ENCODE peak calls at places on chromosomes 7 and 10, in seven cellular contexts. One of them, this sample, is unnamed.
A peak's percentile ranks its signal among the peaks of the same experiment; 100 is the strongest.

GRCh38 chr7:134729895-134730294 is 49.5 kb upstream of the CALD1 start:
- DNase-seq in mesendoderm: no peak
- DNase-seq in H9: no peak
- DNase-seq in neuronal stem cell: no peak
- DNase-seq in mesenchymal stem cell: peak; percentile 66
- DNase-seq in trophoblast cell: no peak
- DNase-seq in H1: no peak
- DNase-seq in this sample: peak; percentile 29

GRCh38 chr7:128697301-128697905 is 25.3 kb downstream of the GARIN1A start:
- DNase-seq in mesendoderm: peak; percentile 83
- DNase-seq in H9: peak; percentile 91
- DNase-seq in neuronal stem cell: peak; percentile 62
- DNase-seq in mesenchymal stem cell: peak; percentile 73
- DNase-seq in trophoblast cell: peak; percentile 38
- DNase-seq in H1: no peak
- DNase-seq in this sample: peak; percentile 44

GRCh38 chr10:248307-248706 is 113.1 kb downstream of the ZMYND11 start:
- DNase-seq in mesendoderm: no peak
- DNase-seq in H9: no peak
- DNase-seq in neuronal stem cell: no peak
- DNase-seq in mesenchymal stem cell: peak; percentile 64
- DNase-seq in trophoblast cell: no peak
- DNase-seq in H1: no peak
- DNase-seq in this sample: no peak

GRCh38 chr10:33803248-33803647 is 468.8 kb upstream of the NRP1 start:
- DNase-seq in mesendoderm: peak; percentile 58
- DNase-seq in H9: no peak
- DNase-seq in neuronal stem cell: no peak
- DNase-seq in mesenchymal stem cell: no peak
- DNase-seq in trophoblast cell: peak; percentile 11
- DNase-seq in H1: no peak
- DNase-seq in this sample: peak; percentile 64

GRCh38 chr7:117781707-117782106 is 91.5 kb downstream of the CTTNBP2 start:
- DNase-seq in mesendoderm: peak; percentile 75
- DNase-seq in H9: no peak
- DNase-seq in neuronal stem cell: no peak
- DNase-seq in mesenchymal stem cell: no peak
- DNase-seq in trophoblast cell: peak; percentile 5
- DNase-seq in H1: no peak
- DNase-seq in this sample: peak; percentile 62

GRCh38 chr10:111410740-111411139 is 333.9 kb downstream of the ADRA2A start:
- DNase-seq in mesendoderm: no peak
- DNase-seq in H9: no peak
- DNase-seq in neuronal stem cell: no peak
- DNase-seq in mesenchymal stem cell: peak; percentile 4
- DNase-seq in trophoblast cell: peak; percentile 6
- DNase-seq in H1: no peak
- DNase-seq in this sample: no peak

GRCh38 chr7:154505362-154505761 is 453.2 kb downstream of the DPP6 start:
- DNase-seq in mesendoderm: no peak
- DNase-seq in H9: no peak
- DNase-seq in neuronal stem cell: no peak
- DNase-seq in mesenchymal stem cell: no peak
- DNase-seq in trophoblast cell: no peak
- DNase-seq in H1: no peak
- DNase-seq in this sample: no peak

GRCh38 chr7:44117801-44118429 is 5.4 kb downstream of the POLD2 start:
- DNase-seq in mesendoderm: no peak
- DNase-seq in H9: no peak
- DNase-seq in neuronal stem cell: no peak
- DNase-seq in mesenchymal stem cell: no peak
- DNase-seq in trophoblast cell: no peak
- DNase-seq in H1: no peak
- DNase-seq in this sample: no peak

GRCh38 chr10:63539377-63539776 is 18.2 kb downstream of the REEP3 start:
- DNase-seq in mesendoderm: no peak
- DNase-seq in H9: no peak
- DNase-seq in neuronal stem cell: no peak
- DNase-seq in mesenchymal stem cell: no peak
- DNase-seq in trophoblast cell: no peak
- DNase-seq in H1: no peak
- DNase-seq in this sample: no peak

GRCh38 chr10:22588462-22588861 is 125.9 kb downstream of the PIP4K2A start:
- DNase-seq in mesendoderm: no peak
- DNase-seq in H9: no peak
- DNase-seq in neuronal stem cell: no peak
- DNase-seq in mesenchymal stem cell: no peak
- DNase-seq in trophoblast cell: no peak
- DNase-seq in H1: no peak
- DNase-seq in this sample: no peak

GRCh38 chr10:29163746-29164145 is 125.1 kb upstream of the LYZL1 start:
- DNase-seq in mesendoderm: no peak
- DNase-seq in H9: no peak
- DNase-seq in neuronal stem cell: no peak
- DNase-seq in mesenchymal stem cell: peak; percentile 79
- DNase-seq in trophoblast cell: peak; percentile 61
- DNase-seq in H1: no peak
- DNase-seq in this sample: peak; percentile 78

GRCh38 chr10:31036209-31036608 is 4.5 kb upstream of the ZNF438 start:
- DNase-seq in mesendoderm: peak; percentile 97
- DNase-seq in H9: peak; percentile 88
- DNase-seq in neuronal stem cell: no peak
- DNase-seq in mesenchymal stem cell: peak; percentile 31
- DNase-seq in trophoblast cell: peak; percentile 16
- DNase-seq in H1: peak; percentile 38
- DNase-seq in this sample: peak; percentile 55

GRCh38 chr7:87920578-87920977 is 13.5 kb upstream of the ADAM22 start:
- DNase-seq in mesendoderm: peak; percentile 55
- DNase-seq in H9: no peak
- DNase-seq in neuronal stem cell: no peak
- DNase-seq in mesenchymal stem cell: no peak
- DNase-seq in trophoblast cell: no peak
- DNase-seq in H1: no peak
- DNase-seq in this sample: no peak

GRCh38 chr7:40717242-40717641 is 582.4 kb downstream of the SUGCT start:
- DNase-seq in mesendoderm: peak; percentile 93
- DNase-seq in H9: peak; percentile 96
- DNase-seq in neuronal stem cell: peak; percentile 36
- DNase-seq in mesenchymal stem cell: peak; percentile 85
- DNase-seq in trophoblast cell: peak; percentile 77
- DNase-seq in H1: peak; percentile 62
- DNase-seq in this sample: peak; percentile 81

GRCh38 chr7:100719523-100720319 is 547 bp upstream of the EPO start:
- DNase-seq in mesendoderm: no peak
- DNase-seq in H9: no peak
- DNase-seq in neuronal stem cell: no peak
- DNase-seq in mesenchymal stem cell: peak; percentile 32
- DNase-seq in trophoblast cell: no peak
- DNase-seq in H1: no peak
- DNase-seq in this sample: peak; percentile 51

GRCh38 chr7:148286150-148286549 is 304.4 kb upstream of the C7orf33 start:
- DNase-seq in mesendoderm: peak; percentile 73
- DNase-seq in H9: no peak
- DNase-seq in neuronal stem cell: no peak
- DNase-seq in mesenchymal stem cell: peak; percentile 13
- DNase-seq in trophoblast cell: no peak
- DNase-seq in H1: no peak
- DNase-seq in this sample: no peak

GRCh38 chr10:31031205-31031665 is 430 bp downstream of the ZNF438 start:
- DNase-seq in mesendoderm: no peak
- DNase-seq in H9: no peak
- DNase-seq in neuronal stem cell: no peak
- DNase-seq in mesenchymal stem cell: peak; percentile 90
- DNase-seq in trophoblast cell: no peak
- DNase-seq in H1: no peak
- DNase-seq in this sample: no peak

GRCh38 chr10:42940487-42941157 is 136.2 kb upstream of the RET start:
- DNase-seq in mesendoderm: no peak
- DNase-seq in H9: peak; percentile 24
- DNase-seq in neuronal stem cell: no peak
- DNase-seq in mesenchymal stem cell: no peak
- DNase-seq in trophoblast cell: no peak
- DNase-seq in H1: no peak
- DNase-seq in this sample: no peak

GRCh38 chr10:88952647-88953111 is at the start of gene ACTA2:
- DNase-seq in mesendoderm: no peak
- DNase-seq in H9: no peak
- DNase-seq in neuronal stem cell: no peak
- DNase-seq in mesenchymal stem cell: peak; percentile 64
- DNase-seq in trophoblast cell: no peak
- DNase-seq in H1: no peak
- DNase-seq in this sample: peak; percentile 84

GRCh38 chr10:44668336-44668735 is 242.8 kb upstream of the TMEM72 start:
- DNase-seq in mesendoderm: no peak
- DNase-seq in H9: no peak
- DNase-seq in neuronal stem cell: no peak
- DNase-seq in mesenchymal stem cell: peak; percentile 12
- DNase-seq in trophoblast cell: no peak
- DNase-seq in H1: no peak
- DNase-seq in this sample: no peak

GRCh38 chr7:144531181-144531580 is 127.7 kb upstream of the NOBOX start:
- DNase-seq in mesendoderm: no peak
- DNase-seq in H9: no peak
- DNase-seq in neuronal stem cell: no peak
- DNase-seq in mesenchymal stem cell: no peak
- DNase-seq in trophoblast cell: no peak
- DNase-seq in H1: no peak
- DNase-seq in this sample: no peak

DNA sequence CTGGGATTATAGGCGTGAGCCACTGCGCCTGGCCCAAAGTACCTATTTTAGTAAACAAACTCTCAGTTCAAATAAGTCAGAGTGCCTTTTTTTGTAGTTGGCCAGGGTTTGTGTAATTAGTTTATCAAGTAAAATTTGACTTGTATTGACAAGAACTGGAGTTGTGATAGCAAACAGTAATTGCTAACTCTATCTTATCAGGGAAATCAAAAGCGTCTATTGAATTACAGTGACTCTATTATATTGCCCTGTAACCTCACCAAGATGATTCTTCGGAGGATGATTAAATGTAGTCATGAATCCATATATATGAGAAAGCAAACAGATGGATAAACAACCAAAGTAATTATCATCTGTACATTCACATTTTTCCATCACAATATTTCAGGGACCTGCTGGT is 35.4 kb downstream of the DOCK1 start:
- DNase-seq in mesendoderm: no peak
- DNase-seq in H9: no peak
- DNase-seq in neuronal stem cell: no peak
- DNase-seq in mesenchymal stem cell: no peak
- DNase-seq in trophoblast cell: no peak
- DNase-seq in H1: no peak
- DNase-seq in this sample: no peak
- H2BK5ac ChIP-seq in mesendoderm: no peak overlapping the region
- H2BK5ac ChIP-seq in H9: no peak overlapping the region
- H2BK5ac ChIP-seq in neuronal stem cell: no peak overlapping the region
- H2BK5ac ChIP-seq in mesenchymal stem cell: no peak overlapping the region
- H2BK5ac ChIP-seq in trophoblast cell: no peak overlapping the region
- H2BK5ac ChIP-seq in H1: no peak overlapping the region
- H2BK5ac ChIP-seq in this sample: no peak overlapping the region

DNA sequence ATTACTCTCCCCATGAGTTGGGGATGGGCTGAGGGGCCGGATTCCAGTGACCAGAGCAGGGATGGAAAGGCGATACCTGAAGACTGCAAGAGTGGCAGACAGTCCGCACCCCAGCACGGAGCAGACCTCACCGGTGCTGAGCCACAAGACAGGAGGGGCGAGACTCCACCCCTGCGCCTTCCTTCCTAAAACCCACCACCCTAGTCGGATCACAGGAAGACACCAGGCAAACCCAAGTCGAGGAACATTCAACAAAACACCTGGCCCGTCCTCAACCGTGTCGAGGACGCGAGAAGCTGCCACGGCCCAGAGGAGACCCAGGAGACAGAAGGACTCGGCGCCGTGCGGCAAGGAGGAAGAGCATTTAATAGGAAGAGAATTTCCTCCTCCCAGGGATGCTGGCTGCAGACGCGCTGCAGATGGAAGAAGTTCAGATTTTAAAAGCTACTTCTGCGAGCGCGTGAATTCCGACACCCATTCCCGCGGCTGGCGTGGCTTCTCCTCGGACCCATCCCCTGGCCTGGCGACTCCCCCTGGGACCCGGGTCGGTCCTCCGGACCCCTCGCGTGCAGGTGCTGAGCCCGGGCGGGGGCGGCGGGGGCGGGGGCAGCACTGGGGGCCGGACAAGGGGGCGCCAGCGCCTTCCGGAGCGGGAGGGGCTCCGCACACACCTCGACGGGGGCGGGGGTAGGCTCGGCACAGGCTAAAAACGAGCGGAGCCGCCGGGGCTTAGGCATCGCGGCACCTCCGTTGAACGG is 573 bp upstream of the UTF1 start:
- DNase-seq in mesendoderm: no peak
- DNase-seq in H9: peak; percentile 71
- DNase-seq in neuronal stem cell: no peak
- DNase-seq in mesenchymal stem cell: no peak
- DNase-seq in trophoblast cell: no peak
- DNase-seq in H1: no peak
- DNase-seq in this sample: no peak
- H2BK5ac ChIP-seq in mesendoderm: no peak overlapping the region
- H2BK5ac ChIP-seq in H9: no peak overlapping the region
- H2BK5ac ChIP-seq in neuronal stem cell: no peak overlapping the region
- H2BK5ac ChIP-seq in mesenchymal stem cell: no peak overlapping the region
- H2BK5ac ChIP-seq in trophoblast cell: no peak overlapping the region
- H2BK5ac ChIP-seq in H1: no peak overlapping the region
- H2BK5ac ChIP-seq in this sample: no peak overlapping the region

GRCh38 chr10:6494452-6494839 is 85.6 kb downstream of the PRKCQ start:
- DNase-seq in mesendoderm: no peak
- DNase-seq in H9: no peak
- DNase-seq in neuronal stem cell: no peak
- DNase-seq in mesenchymal stem cell: no peak
- DNase-seq in trophoblast cell: no peak
- DNase-seq in H1: no peak
- DNase-seq in this sample: no peak

GRCh38 chr10:6493521-6494451 is 86.3 kb downstream of the PRKCQ start:
- DNase-seq in mesendoderm: peak; percentile 14
- DNase-seq in H9: no peak
- DNase-seq in neuronal stem cell: no peak
- DNase-seq in mesenchymal stem cell: no peak
- DNase-seq in trophoblast cell: no peak
- DNase-seq in H1: no peak
- DNase-seq in this sample: peak; percentile 11

GRCh38 chr10:6492896-6493295 is 87.2 kb downstream of the PRKCQ start:
- DNase-seq in mesendoderm: no peak
- DNase-seq in H9: no peak
- DNase-seq in neuronal stem cell: no peak
- DNase-seq in mesenchymal stem cell: no peak
- DNase-seq in trophoblast cell: no peak
- DNase-seq in H1: no peak
- DNase-seq in this sample: no peak

GRCh38 chr10:6497524-6498140 is 82.4 kb downstream of the PRKCQ start:
- DNase-seq in mesendoderm: no peak
- DNase-seq in H9: no peak
- DNase-seq in neuronal stem cell: no peak
- DNase-seq in mesenchymal stem cell: no peak
- DNase-seq in trophoblast cell: no peak
- DNase-seq in H1: no peak
- DNase-seq in this sample: no peak

GRCh38 chr10:6494934-6495592 is 85.0 kb downstream of the PRKCQ start:
- DNase-seq in mesendoderm: no peak
- DNase-seq in H9: no peak
- DNase-seq in neuronal stem cell: no peak
- DNase-seq in mesenchymal stem cell: no peak
- DNase-seq in trophoblast cell: no peak
- DNase-seq in H1: no peak
- DNase-seq in this sample: no peak
- H2BK5ac ChIP-seq in mesendoderm: no peak overlapping the region
- H2BK5ac ChIP-seq in H9: no peak overlapping the region
- H2BK5ac ChIP-seq in neuronal stem cell: no peak overlapping the region
- H2BK5ac ChIP-seq in mesenchymal stem cell: no peak overlapping the region
- H2BK5ac ChIP-seq in trophoblast cell: no peak overlapping the region
- H2BK5ac ChIP-seq in H1: no peak overlapping the region
- H2BK5ac ChIP-seq in this sample: no peak overlapping the region

GRCh38 chr10:59057350-59057749 is 119.1 kb upstream of the PHYHIPL start:
- DNase-seq in mesendoderm: peak; percentile 3
- DNase-seq in H9: no peak
- DNase-seq in neuronal stem cell: no peak
- DNase-seq in mesenchymal stem cell: no peak
- DNase-seq in trophoblast cell: no peak
- DNase-seq in H1: no peak
- DNase-seq in this sample: no peak
- H2BK5ac ChIP-seq in mesendoderm: no peak overlapping the region
- H2BK5ac ChIP-seq in H9: no peak overlapping the region
- H2BK5ac ChIP-seq in neuronal stem cell: no peak overlapping the region
- H2BK5ac ChIP-seq in mesenchymal stem cell: no peak overlapping the region
- H2BK5ac ChIP-seq in trophoblast cell: no peak overlapping the region
- H2BK5ac ChIP-seq in H1: no peak overlapping the region
- H2BK5ac ChIP-seq in this sample: no peak overlapping the region

This sample was measured in IMR-90.